ENCODE peak calls at places on chromosomes 5 and 9, in six cellular contexts. One of them, this sample, is unnamed.

GRCh38 chr5:177475563-177476427 is 2.4 kb upstream of the DBN1 start:
- DNase-seq in GM12865: no peak
- DNase-seq in cardiac fibroblast: no peak
- DNase-seq in CD8-positive, alpha-beta T cell: no peak
- DNase-seq in fibroblast of lung: no peak
- DNase-seq in CD4-positive, CD25-positive, alpha-beta regulatory T cell: no peak
- DNase-seq in this sample: no peak

GRCh38 chr9:105281926-105282325 is 37.5 kb downstream of the SLC44A1 start:
- DNase-seq in GM12865: no peak
- DNase-seq in cardiac fibroblast: no peak
- DNase-seq in CD8-positive, alpha-beta T cell: no peak
- DNase-seq in fibroblast of lung: no peak
- DNase-seq in CD4-positive, CD25-positive, alpha-beta regulatory T cell: no peak
- DNase-seq in this sample: no peak

GRCh38 chr9:4170231-4170630 is 129.6 kb downstream of the GLIS3 start:
- DNase-seq in GM12865: no peak
- DNase-seq in cardiac fibroblast: no peak
- DNase-seq in CD8-positive, alpha-beta T cell: no peak
- DNase-seq in fibroblast of lung: peak
- DNase-seq in CD4-positive, CD25-positive, alpha-beta regulatory T cell: no peak
- DNase-seq in this sample: no peak

GRCh38 chr9:104810421-104811339 is 46.8 kb downstream of the NIPSNAP3B start:
- DNase-seq in GM12865: no peak
- DNase-seq in cardiac fibroblast: no peak
- DNase-seq in CD8-positive, alpha-beta T cell: no peak
- DNase-seq in fibroblast of lung: peak
- DNase-seq in CD4-positive, CD25-positive, alpha-beta regulatory T cell: no peak
- DNase-seq in this sample: no peak

GRCh38 chr9:2157277-2158105 is 142.3 kb downstream of the SMARCA2 start:
- DNase-seq in GM12865: peak
- DNase-seq in cardiac fibroblast: peak
- DNase-seq in CD8-positive, alpha-beta T cell: peak
- DNase-seq in fibroblast of lung: peak
- DNase-seq in CD4-positive, CD25-positive, alpha-beta regulatory T cell: peak
- DNase-seq in this sample: peak

GRCh38 chr9:5908918-5909317 is 18.2 kb downstream of the MLANA start:
- DNase-seq in GM12865: no peak
- DNase-seq in cardiac fibroblast: no peak
- DNase-seq in CD8-positive, alpha-beta T cell: no peak
- DNase-seq in fibroblast of lung: no peak
- DNase-seq in CD4-positive, CD25-positive, alpha-beta regulatory T cell: no peak
- DNase-seq in this sample: no peak

GRCh38 chr9:70012569-70012968 is 31.1 kb upstream of the MAMDC2 start:
- DNase-seq in GM12865: no peak
- DNase-seq in cardiac fibroblast: no peak
- DNase-seq in CD8-positive, alpha-beta T cell: no peak
- DNase-seq in fibroblast of lung: no peak
- DNase-seq in CD4-positive, CD25-positive, alpha-beta regulatory T cell: no peak
- DNase-seq in this sample: no peak

GRCh38 chr9:101458955-101459631 is 23.5 kb upstream of the ALDOB start:
- DNase-seq in GM12865: peak
- DNase-seq in cardiac fibroblast: peak
- DNase-seq in CD8-positive, alpha-beta T cell: no peak
- DNase-seq in fibroblast of lung: peak
- DNase-seq in CD4-positive, CD25-positive, alpha-beta regulatory T cell: peak
- DNase-seq in this sample: peak

GRCh38 chr9:69471433-69471832 is 146.4 kb downstream of the ENTREP1 start:
- DNase-seq in GM12865: no peak
- DNase-seq in cardiac fibroblast: peak
- DNase-seq in CD8-positive, alpha-beta T cell: no peak
- DNase-seq in fibroblast of lung: no peak
- DNase-seq in CD4-positive, CD25-positive, alpha-beta regulatory T cell: no peak
- DNase-seq in this sample: no peak

GRCh38 chr9:122228906-122229837 is at the start of gene LHX6:
- DNase-seq in GM12865: no peak
- DNase-seq in cardiac fibroblast: no peak
- DNase-seq in CD8-positive, alpha-beta T cell: no peak
- DNase-seq in fibroblast of lung: peak
- DNase-seq in CD4-positive, CD25-positive, alpha-beta regulatory T cell: no peak
- DNase-seq in this sample: no peak

GRCh38 chr9:75065513-75065912 is 22.4 kb downstream of the NMRK1 start:
- DNase-seq in GM12865: no peak
- DNase-seq in cardiac fibroblast: no peak
- DNase-seq in CD8-positive, alpha-beta T cell: no peak
- DNase-seq in fibroblast of lung: no peak
- DNase-seq in CD4-positive, CD25-positive, alpha-beta regulatory T cell: no peak
- DNase-seq in this sample: no peak
- H3K4me3 ChIP-seq in GM12865: no peak
- H3K4me3 ChIP-seq in cardiac fibroblast: no peak
- H3K4me3 ChIP-seq in CD8-positive, alpha-beta T cell: no peak
- H3K4me3 ChIP-seq in fibroblast of lung: no peak
- H3K4me3 ChIP-seq in CD4-positive, CD25-positive, alpha-beta regulatory T cell: no peak
- H3K4me3 ChIP-seq in this sample: no peak

GRCh38 chr5:140840978-140841962 is at the start of gene PCDHA8:
- DNase-seq in GM12865: no peak
- DNase-seq in cardiac fibroblast: no peak
- DNase-seq in CD8-positive, alpha-beta T cell: no peak
- DNase-seq in fibroblast of lung: no peak
- DNase-seq in CD4-positive, CD25-positive, alpha-beta regulatory T cell: no peak
- DNase-seq in this sample: peak
- H3K4me3 ChIP-seq in GM12865: no peak
- H3K4me3 ChIP-seq in cardiac fibroblast: no peak
- H3K4me3 ChIP-seq in CD8-positive, alpha-beta T cell: no peak
- H3K4me3 ChIP-seq in fibroblast of lung: no peak
- H3K4me3 ChIP-seq in CD4-positive, CD25-positive, alpha-beta regulatory T cell: no peak
- H3K4me3 ChIP-seq in this sample: peak

DNA sequence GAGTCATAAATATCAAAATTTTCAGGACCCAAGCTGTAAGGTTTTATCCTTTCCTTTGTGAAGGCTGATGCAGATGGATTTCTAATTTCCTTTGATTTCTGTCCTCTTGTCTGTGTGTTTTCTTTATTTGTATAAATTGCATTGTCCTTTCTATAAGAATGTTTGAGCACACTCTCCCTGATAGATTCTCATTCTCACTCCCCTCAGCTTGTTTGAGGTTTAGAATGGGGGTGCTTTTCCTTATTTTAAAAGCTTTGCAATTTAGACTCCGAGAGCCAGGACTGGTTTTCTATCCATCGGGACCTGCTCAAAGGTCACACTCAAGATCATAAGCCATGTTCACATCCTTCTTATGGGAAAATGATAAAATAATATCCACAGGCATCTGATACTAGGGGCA is 127.5 kb upstream of the TMEM161B start:
- DNase-seq in GM12865: no peak
- DNase-seq in cardiac fibroblast: no peak
- DNase-seq in CD8-positive, alpha-beta T cell: no peak
- DNase-seq in fibroblast of lung: no peak
- DNase-seq in CD4-positive, CD25-positive, alpha-beta regulatory T cell: no peak
- DNase-seq in this sample: no peak
- H3K4me3 ChIP-seq in GM12865: no peak
- H3K4me3 ChIP-seq in cardiac fibroblast: no peak
- H3K4me3 ChIP-seq in CD8-positive, alpha-beta T cell: no peak
- H3K4me3 ChIP-seq in fibroblast of lung: no peak
- H3K4me3 ChIP-seq in CD4-positive, CD25-positive, alpha-beta regulatory T cell: no peak
- H3K4me3 ChIP-seq in this sample: no peak

GRCh38 chr5:77771452-77771851 is 4.7 kb downstream of the TBCA start:
- DNase-seq in GM12865: no peak
- DNase-seq in cardiac fibroblast: no peak
- DNase-seq in CD8-positive, alpha-beta T cell: no peak
- DNase-seq in fibroblast of lung: no peak
- DNase-seq in CD4-positive, CD25-positive, alpha-beta regulatory T cell: no peak
- DNase-seq in this sample: no peak
- H3K4me3 ChIP-seq in GM12865: no peak
- H3K4me3 ChIP-seq in cardiac fibroblast: no peak
- H3K4me3 ChIP-seq in CD8-positive, alpha-beta T cell: no peak
- H3K4me3 ChIP-seq in fibroblast of lung: no peak
- H3K4me3 ChIP-seq in CD4-positive, CD25-positive, alpha-beta regulatory T cell: peak
- H3K4me3 ChIP-seq in this sample: no peak

GRCh38 chr9:94140418-94140780 is 56.1 kb downstream of the PTPDC1 start:
- DNase-seq in GM12865: no peak
- DNase-seq in cardiac fibroblast: no peak
- DNase-seq in CD8-positive, alpha-beta T cell: no peak
- DNase-seq in fibroblast of lung: no peak
- DNase-seq in CD4-positive, CD25-positive, alpha-beta regulatory T cell: no peak
- DNase-seq in this sample: no peak
- H3K4me3 ChIP-seq in GM12865: no peak
- H3K4me3 ChIP-seq in cardiac fibroblast: peak
- H3K4me3 ChIP-seq in CD8-positive, alpha-beta T cell: no peak
- H3K4me3 ChIP-seq in fibroblast of lung: peak
- H3K4me3 ChIP-seq in CD4-positive, CD25-positive, alpha-beta regulatory T cell: no peak
- H3K4me3 ChIP-seq in this sample: no peak

GRCh38 chr5:161305601-161306000 is 240.9 kb downstream of the GABRB2 start:
- DNase-seq in GM12865: no peak
- DNase-seq in cardiac fibroblast: no peak
- DNase-seq in CD8-positive, alpha-beta T cell: no peak
- DNase-seq in fibroblast of lung: no peak
- DNase-seq in CD4-positive, CD25-positive, alpha-beta regulatory T cell: no peak
- DNase-seq in this sample: no peak

GRCh38 chr5:161299053-161299452 is 247.5 kb downstream of the GABRB2 start:
- DNase-seq in GM12865: peak
- DNase-seq in cardiac fibroblast: no peak
- DNase-seq in CD8-positive, alpha-beta T cell: no peak
- DNase-seq in fibroblast of lung: no peak
- DNase-seq in CD4-positive, CD25-positive, alpha-beta regulatory T cell: no peak
- DNase-seq in this sample: no peak

GRCh38 chr5:161302557-161302956 is 244.0 kb downstream of the GABRB2 start:
- DNase-seq in GM12865: no peak
- DNase-seq in cardiac fibroblast: no peak
- DNase-seq in CD8-positive, alpha-beta T cell: no peak
- DNase-seq in fibroblast of lung: no peak
- DNase-seq in CD4-positive, CD25-positive, alpha-beta regulatory T cell: no peak
- DNase-seq in this sample: no peak

GRCh38 chr5:161306354-161306990 is 240.1 kb downstream of the GABRB2 start:
- DNase-seq in GM12865: no peak
- DNase-seq in cardiac fibroblast: no peak
- DNase-seq in CD8-positive, alpha-beta T cell: no peak
- DNase-seq in fibroblast of lung: no peak
- DNase-seq in CD4-positive, CD25-positive, alpha-beta regulatory T cell: no peak
- DNase-seq in this sample: no peak

DNA sequence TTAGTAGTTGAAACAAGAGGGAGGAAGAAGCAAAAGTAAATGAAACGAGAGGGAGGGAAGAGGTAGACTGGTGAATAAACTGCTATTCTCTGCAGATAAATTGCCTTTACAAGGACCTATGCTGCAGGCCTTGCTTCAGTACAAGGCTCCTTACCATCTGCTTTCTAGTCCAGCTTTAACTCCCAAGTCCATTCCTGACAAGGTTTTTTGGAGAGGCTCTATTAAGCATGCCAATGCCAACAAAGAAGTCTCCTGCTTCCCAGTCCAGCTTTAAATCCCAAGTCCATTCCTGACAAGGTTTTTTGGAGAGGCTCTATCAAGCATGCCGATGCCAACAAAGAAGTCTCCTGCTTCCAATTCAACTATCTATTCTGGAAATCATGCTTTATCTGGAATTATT is 244.9 kb downstream of the GABRB2 start:
- DNase-seq in GM12865: no peak
- DNase-seq in cardiac fibroblast: no peak
- DNase-seq in CD8-positive, alpha-beta T cell: no peak
- DNase-seq in fibroblast of lung: no peak
- DNase-seq in CD4-positive, CD25-positive, alpha-beta regulatory T cell: no peak
- DNase-seq in this sample: no peak
- H3K4me3 ChIP-seq in GM12865: no peak
- H3K4me3 ChIP-seq in cardiac fibroblast: no peak
- H3K4me3 ChIP-seq in CD8-positive, alpha-beta T cell: no peak
- H3K4me3 ChIP-seq in fibroblast of lung: no peak
- H3K4me3 ChIP-seq in CD4-positive, CD25-positive, alpha-beta regulatory T cell: no peak
- H3K4me3 ChIP-seq in this sample: no peak

This sample was measured in Jurkat, Clone E6-1.